ENCODE peak calls at places on chromosomes 4 and X, in six cellular contexts. J is GDM1, W is left ventricle myocardium inferior, V is C1 segment of cervical spinal cord, N is Daoy, L is right cardiac atrium. A is an unnamed sample.

GRCh38 chr4:39975488-39976089 is 2.1 kb downstream of the PDS5A start:
- DNase-seq in N (no peak), W (no peak), L (no peak), V (no peak), J (no peak), A (no peak)

GRCh38 chr4:13982008-13982407 is 354.5 kb upstream of the BOD1L1 start:
- DNase-seq in W (no peak), V (no peak), L (no peak), N (no peak), J (peak; percentile 69), A (no peak)

GRCh38 chrX:19810809-19811208 is 76.6 kb downstream of the SH3KBP1 start:
- DNase-seq in L (no peak), V (no peak), J (no peak), N (no peak), W (no peak), A (no peak)

GRCh38 chr4:150574678-150575077 is 7.3 kb upstream of the MAB21L2 start:
- DNase-seq in J (no peak), W (no peak), V (no peak), N (no peak), L (no peak), A (no peak)

GRCh38 chr4:67861513-67861912 is 22.3 kb downstream of the TMPRSS11D start:
- DNase-seq in V (no peak), J (no peak), N (no peak), L (no peak), W (no peak), A (no peak)

GRCh38 chr4:114304567-114304966 is 294.0 kb upstream of the UGT8 start:
- DNase-seq in N (no peak), W (no peak), L (no peak), J (no peak), V (no peak), A (no peak)

GRCh38 chr4:32789026-32789608 is 2068.9 kb downstream of the PCDH7 start:
- DNase-seq in J (no peak), N (no peak), W (no peak), V (no peak), L (no peak), A (no peak)

GRCh38 chr4:121818215-121818614 is 5.5 kb downstream of the CCNA2 start:
- DNase-seq in N (no peak), W (no peak), L (no peak), J (no peak), V (no peak), A (no peak)

GRCh38 chrX:134026732-134027311 is 41.4 kb upstream of the GPC3 start:
- DNase-seq in V (no peak), L (no peak), W (no peak), N (peak; percentile 43), J (peak; percentile 3), A (no peak)

GRCh38 chrX:143757375-143757774 is 36.8 kb upstream of the SPANXN2 start:
- DNase-seq in J (no peak), W (no peak), L (no peak), V (no peak), N (no peak), A (no peak)

GRCh38 chr4:124203613-124204284 is 508.8 kb downstream of the ANKRD50 start:
- DNase-seq in L (no peak), J (no peak), V (no peak), N (no peak), W (no peak), A (no peak)

GRCh38 chr4:186886759-186887158 is 163.1 kb upstream of the FAT1 start:
- DNase-seq in V (no peak), J (no peak), W (no peak), L (no peak), N (no peak), A (peak; percentile 24)

GRCh38 chr4:54440394-54441223 is 211.5 kb downstream of the PDGFRA start:
- DNase-seq in N (no peak), V (no peak), J (no peak), W (no peak), L (no peak), A (no peak)

GRCh38 chr4:152880263-152880662 is 55.9 kb upstream of the FHDC1 start:
- DNase-seq in V (no peak), J (no peak), L (no peak), N (no peak), W (no peak), A (no peak)

GRCh38 chrX:31186693-31187338 is 115.0 kb upstream of the FTHL17 start:
- DNase-seq in L (no peak), N (no peak), W (no peak), J (no peak), V (no peak), A (no peak)

GRCh38 chrX:27186671-27187070 is 276.5 kb downstream of the PPP4R3C start:
- DNase-seq in J (peak; percentile 20), W (no peak), L (no peak), N (peak; percentile 0), V (no peak), A (no peak)

GRCh38 chr4:79250887-79251286 is 75.0 kb downstream of the NAA11 start:
- DNase-seq in N (no peak), W (no peak), L (no peak), J (no peak), V (no peak), A (no peak)

GRCh38 chr4:149572711-149573110 is 242.9 kb downstream of the IQCM start:
- DNase-seq in J (no peak), V (no peak), L (no peak), N (no peak), W (no peak), A (no peak)

GRCh38 chr4:87304659-87305277 is 17.9 kb downstream of the HSD17B13 start:
- DNase-seq in W (no peak), J (no peak), L (no peak), V (no peak), N (no peak), A (no peak)

GRCh38 chr4:76930721-76931481 is 18.7 kb upstream of the SEPTIN11 start:
- DNase-seq in V (no peak), L (no peak), N (peak; percentile 49), J (no peak), W (no peak), A (no peak)

GRCh38 chr4:182240161-182241130 is 2.8 kb upstream of the TENM3 start:
- DNase-seq in J (no peak), L (no peak), W (no peak), V (no peak), N (peak; percentile 64), A (peak; percentile 75)

GRCh38 chr4:153204247-153205027 is at the start of gene TRIM2:
- DNase-seq in W (peak; percentile 68), J (no peak), N (peak; percentile 29), L (peak; percentile 80), V (peak; percentile 60), A (no peak)

GRCh38 chr4:153156263-153156662 is 48.0 kb upstream of the TRIM2 start:
- DNase-seq in J (peak; percentile 20), W (no peak), L (no peak), N (peak; percentile 49), V (no peak), A (no peak)

GRCh38 chrX:56343664-56344063 is 111.5 kb downstream of the KLF8 start:
- DNase-seq in L (no peak), J (no peak), V (no peak), W (no peak), N (no peak), A (no peak)

GRCh38 chrX:65194547-65194946 is 218.3 kb upstream of the ZC4H2 start:
- DNase-seq in V (no peak), N (no peak), J (no peak), L (no peak), W (no peak), A (no peak)

GRCh38 chr4:72302981-72303704 is 265.9 kb downstream of the ADAMTS3 start:
- DNase-seq in W (no peak), L (no peak), N (no peak), J (peak; percentile 31), V (no peak), A (no peak)

GRCh38 chr4:69167300-69167699 is 47.2 kb downstream of the UGT2B11 start:
- DNase-seq in L (no peak), V (no peak), J (no peak), N (no peak), W (no peak), A (no peak)

GRCh38 chrX:28709421-28709820 is 122.2 kb downstream of the IL1RAPL1 start:
- DNase-seq in L (no peak), J (no peak), N (no peak), W (no peak), V (no peak), A (no peak)

GRCh38 chrX:19019996-19020395 is 36.1 kb upstream of the PHKA2 start:
- DNase-seq in N (no peak), W (no peak), V (no peak), L (no peak), J (no peak), A (no peak)

GRCh38 chr4:142427456-142427855 is 418.6 kb downstream of the INPP4B start:
- DNase-seq in L (no peak), W (no peak), N (no peak), V (no peak), J (no peak), A (no peak)

GRCh38 chr4:54227261-54228063 is 1.6 kb upstream of the PDGFRA start:
- DNase-seq in V (no peak), W (no peak), N (peak; percentile 35), L (no peak), J (no peak), A (no peak)

GRCh38 chr4:742742-743311 is 37.2 kb downstream of the PCGF3 start:
- DNase-seq in V (no peak), W (peak; percentile 49), L (peak; percentile 71), J (peak; percentile 8), N (peak; percentile 63), A (no peak)

GRCh38 chrX:44705817-44706551 is 137.8 kb upstream of the DUSP21 start:
- DNase-seq in J (no peak), V (no peak), N (no peak), L (no peak), W (no peak), A (no peak)

GRCh38 chr4:181661090-181661489 is 582.1 kb upstream of the TENM3 start:
- DNase-seq in V (no peak), N (peak; percentile 35), W (no peak), L (no peak), J (no peak), A (no peak)

GRCh38 chr4:94472056-94472826 is 20.5 kb downstream of the PDLIM5 start:
- DNase-seq in J (no peak), N (peak; percentile 9), V (no peak), L (no peak), W (no peak), A (no peak)

GRCh38 chr4:123672987-123673386 is 276.4 kb downstream of the SPRY1 start:
- DNase-seq in W (no peak), J (no peak), V (no peak), L (no peak), N (no peak), A (no peak)

GRCh38 chr4:53992785-53993184 is 71.6 kb downstream of the CHIC2 start:
- DNase-seq in J (no peak), L (no peak), W (no peak), V (no peak), N (no peak), A (no peak)

GRCh38 chrX:68992998-68993397 is 164.2 kb downstream of the EFNB1 start:
- DNase-seq in W (no peak), N (no peak), J (no peak), V (no peak), L (no peak), A (no peak)

A was measured in esophagus muscularis mucosa.